ENCODE peak calls at places on chromosomes 4 and X, in nine cellular contexts. I is psoas muscle, E is cardiac muscle cell, Q is esophagus squamous epithelium, P is brain microvascular endothelial cell, W is GM10248, L is endothelial cell, H is IMR-90, B is nephron progenitor cell. J is an unnamed sample.

GRCh38 chr4:88138561-88138960 is 19.9 kb downstream of the ABCG2 start:
- DNase-seq in L (no peak), E (no peak), I (no peak), W (no peak), P (peak), B (no peak), H (peak), Q (no peak), J (no peak)

GRCh38 chr4:29423836-29424721 is 1296.1 kb upstream of the PCDH7 start:
- DNase-seq in B (no peak), W (no peak), I (no peak), L (no peak), E (peak), P (peak), Q (no peak), H (peak), J (no peak)

GRCh38 chrX:40153335-40154221 is 55.8 kb upstream of the BCOR start:
- DNase-seq in W (peak), L (peak), B (peak), P (no peak), I (peak), Q (peak), E (peak), H (no peak), J (peak)

GRCh38 chrX:38379088-38379487 is 26.7 kb downstream of the OTC start:
- DNase-seq in I (no peak), E (no peak), L (no peak), B (no peak), P (no peak), H (no peak), Q (no peak), W (no peak), J (no peak)

GRCh38 chr4:184216436-184217004 is 1.2 kb downstream of the ENPP6 start:
- DNase-seq in E (no peak), Q (no peak), L (no peak), P (no peak), I (no peak), H (no peak), B (no peak), W (no peak), J (no peak)

GRCh38 chr4:139501117-139501516 is 47.2 kb downstream of the RAB33B start:
- DNase-seq in L (no peak), P (no peak), Q (no peak), E (no peak), B (no peak), H (no peak), I (no peak), W (no peak), J (no peak)

GRCh38 chr4:150010525-150011126 is 67.6 kb upstream of the DCLK2 start:
- DNase-seq in E (peak), L (peak), H (peak), W (peak), I (no peak), Q (no peak), P (peak), B (peak), J (peak)

GRCh38 chrX:143663755-143664154 is 27.9 kb upstream of the SLITRK4 start:
- DNase-seq in Q (no peak), I (no peak), L (no peak), W (no peak), H (no peak), P (no peak), E (no peak), B (no peak), J (no peak)

GRCh38 chrX:133601116-133601515 is 185.8 kb upstream of the GPC4 start:
- DNase-seq in H (no peak), L (no peak), B (no peak), P (no peak), I (no peak), Q (no peak), W (no peak), E (no peak), J (no peak)

GRCh38 chrX:150310881-150311280 is 52.2 kb upstream of the MAMLD1 start:
- DNase-seq in P (no peak), Q (no peak), B (no peak), I (no peak), W (no peak), H (no peak), E (no peak), L (no peak), J (no peak)

GRCh38 chrX:15567886-15568616 is 32.7 kb downstream of the ACE2 start:
- DNase-seq in W (no peak), H (no peak), B (no peak), E (no peak), Q (no peak), L (no peak), P (no peak), I (no peak), J (no peak)

GRCh38 chr4:151931563-151931962 is 170.8 kb upstream of the GATB start:
- DNase-seq in W (no peak), E (no peak), I (no peak), P (no peak), H (no peak), L (no peak), B (no peak), Q (no peak), J (no peak)

GRCh38 chr4:182478475-182478874 is 235.3 kb downstream of the TENM3 start:
- DNase-seq in P (peak), I (no peak), Q (no peak), B (no peak), H (peak), E (peak), L (no peak), W (peak), J (no peak)

GRCh38 chrX:107871136-107871535 is 45.5 kb downstream of the MID2 start:
- DNase-seq in H (no peak), I (no peak), P (no peak), W (no peak), E (no peak), B (no peak), Q (no peak), L (no peak), J (no peak)

DNA sequence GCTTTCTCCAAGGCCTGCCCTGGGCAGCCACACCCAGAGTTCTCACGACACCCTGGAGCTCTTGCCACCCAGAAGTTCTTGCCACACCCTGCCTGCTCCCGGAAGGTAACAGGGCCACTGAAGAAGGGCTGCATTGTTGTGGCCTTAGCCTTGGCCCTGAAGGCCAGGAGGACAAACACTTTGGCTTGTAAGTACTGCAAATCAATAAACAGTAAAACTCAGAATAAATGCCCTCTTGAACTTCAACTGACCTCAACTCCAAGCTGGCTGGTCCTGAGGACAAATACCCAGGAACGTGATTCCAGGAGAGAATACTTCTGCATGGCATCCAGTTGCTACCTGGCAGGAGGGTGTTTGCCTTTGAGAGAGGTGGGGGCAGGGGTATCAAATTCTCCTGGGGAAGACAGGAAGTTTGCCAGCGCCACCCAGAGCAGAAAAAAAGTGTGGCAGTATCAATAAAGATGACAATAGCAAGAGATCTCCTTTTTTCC is 54.1 kb downstream of the TLR10 start:
- DNase-seq in H (no peak), P (no peak), W (no peak), E (no peak), B (no peak), L (no peak), I (no peak), Q (no peak), J (no peak)
- TF ChIP-seq CTCF in H (no peak), P (peak), W (no peak), E (no peak), B (no peak), L (no peak), I (no peak), Q (peak), J (no peak)

GRCh38 chr4:169008478-169008877 is 1.6 kb downstream of the CBR4 start:
- DNase-seq in B (no peak), W (no peak), E (no peak), Q (no peak), L (no peak), P (no peak), I (no peak), H (no peak), J (no peak)

GRCh38 chr4:169012049-169012448 is 2.0 kb upstream of the CBR4 start:
- DNase-seq in I (no peak), Q (no peak), L (no peak), W (no peak), E (no peak), H (no peak), B (no peak), P (no peak), J (no peak)

GRCh38 chr4:169009281-169010124 is 552 bp downstream of the CBR4 start:
- DNase-seq in W (peak), P (peak), Q (peak), B (peak), E (peak), I (peak), L (peak), H (peak), J (peak)

GRCh38 chr4:169013396-169013795 is 3.3 kb upstream of the CBR4 start:
- DNase-seq in Q (no peak), H (no peak), P (no peak), L (no peak), B (no peak), W (no peak), E (no peak), I (no peak), J (no peak)

DNA sequence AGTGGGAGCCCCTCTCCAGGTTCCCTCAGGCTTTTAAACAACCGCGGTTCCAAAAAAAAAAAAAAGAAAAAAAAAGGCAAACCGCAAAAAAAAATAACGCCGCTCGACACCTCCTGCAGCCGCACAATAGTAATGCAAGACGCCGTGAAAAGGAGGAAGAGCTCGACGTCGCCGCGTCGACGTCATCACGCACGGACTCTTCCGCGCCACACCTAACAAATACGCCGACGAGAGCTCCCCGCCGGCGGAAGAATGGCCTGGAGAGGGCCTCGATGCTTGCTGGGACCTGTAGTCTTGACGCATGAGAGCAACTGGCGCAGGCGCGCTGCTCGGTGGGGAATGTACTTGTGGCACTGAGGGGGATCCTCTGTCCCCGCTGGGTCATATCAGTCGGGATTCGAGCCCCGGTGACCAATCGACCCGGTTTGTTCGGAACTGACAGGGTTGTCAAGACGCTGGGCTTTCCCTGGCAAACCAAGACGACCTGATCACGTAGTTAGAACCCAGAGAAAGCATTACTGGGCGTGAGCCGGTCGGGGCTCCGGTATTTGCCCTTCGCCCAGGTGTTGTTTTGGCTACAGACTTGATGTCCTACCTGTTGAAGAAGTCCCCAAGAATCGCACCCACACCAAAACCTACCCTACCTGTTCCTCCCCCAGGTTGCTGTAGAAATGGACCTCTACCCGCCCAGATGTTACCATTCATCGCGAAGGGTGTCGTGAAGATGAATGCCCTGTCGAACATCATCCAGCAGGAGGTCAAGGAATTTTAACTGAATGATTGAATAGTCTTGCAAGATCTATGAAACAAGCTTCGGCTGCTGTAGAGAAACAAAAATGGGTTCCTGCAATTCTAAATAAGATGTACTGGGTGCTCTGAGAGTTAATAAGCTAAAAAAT is at the start of gene CBR4:
- DNase-seq in I (peak), B (peak), W (peak), E (peak), H (peak), L (peak), P (peak), Q (peak), J (peak)
- TF ChIP-seq CTCF in I (peak), B (peak), W (peak), E (peak), H (peak), L (peak), P (peak), Q (peak), J (peak)

GRCh38 chr4:7338876-7339623 is 95.7 kb downstream of the PSAPL1 start:
- DNase-seq in P (no peak), L (no peak), W (no peak), E (no peak), B (no peak), H (no peak), Q (no peak), I (no peak), J (no peak)
- TF ChIP-seq CTCF in P (no peak), L (no peak), W (no peak), E (no peak), B (no peak), H (no peak), Q (no peak), I (no peak), J (no peak)

GRCh38 chr4:25233737-25234389 is at the start of gene PI4K2B:
- DNase-seq in I (peak), W (peak), P (peak), Q (peak), B (peak), L (peak), E (peak), H (peak), J (peak)
- TF ChIP-seq CTCF in I (no peak), W (no peak), P (no peak), Q (no peak), B (no peak), L (no peak), E (no peak), H (no peak), J (peak)

GRCh38 chrX:13774696-13775095 is 40.1 kb downstream of the OFD1 start:
- DNase-seq in W (no peak), E (no peak), I (no peak), H (peak), P (no peak), L (no peak), Q (no peak), B (no peak), J (no peak)

GRCh38 chrX:13780868-13781427 is 35.9 kb downstream of the GPM6B start:
- DNase-seq in E (no peak), I (no peak), Q (no peak), B (no peak), W (no peak), P (no peak), L (no peak), H (no peak), J (no peak)

GRCh38 chrX:13775837-13776236 is 41.1 kb downstream of the GPM6B start:
- DNase-seq in W (no peak), E (no peak), B (no peak), Q (no peak), P (no peak), I (no peak), H (no peak), L (no peak), J (no peak)

GRCh38 chrX:13776387-13776786 is 40.5 kb downstream of the GPM6B start:
- DNase-seq in H (peak), B (no peak), L (no peak), I (no peak), W (no peak), E (no peak), P (no peak), Q (no peak), J (no peak)

GRCh38 chrX:13778916-13779315 is 38.0 kb downstream of the GPM6B start:
- DNase-seq in P (peak), Q (no peak), E (no peak), L (peak), I (no peak), B (no peak), W (no peak), H (peak), J (no peak)
- TF ChIP-seq CTCF in P (peak), Q (no peak), E (no peak), L (no peak), I (no peak), B (no peak), W (no peak), H (peak), J (no peak)

GRCh38 chrX:153830632-153831434 is 489 bp upstream of the PDZD4 start:
- DNase-seq in P (no peak), H (no peak), L (no peak), B (peak), E (peak), W (peak), I (no peak), Q (no peak), J (no peak)
- TF ChIP-seq CTCF in P (no peak), H (no peak), L (no peak), B (no peak), E (no peak), W (no peak), I (no peak), Q (no peak), J (no peak)

DNA sequence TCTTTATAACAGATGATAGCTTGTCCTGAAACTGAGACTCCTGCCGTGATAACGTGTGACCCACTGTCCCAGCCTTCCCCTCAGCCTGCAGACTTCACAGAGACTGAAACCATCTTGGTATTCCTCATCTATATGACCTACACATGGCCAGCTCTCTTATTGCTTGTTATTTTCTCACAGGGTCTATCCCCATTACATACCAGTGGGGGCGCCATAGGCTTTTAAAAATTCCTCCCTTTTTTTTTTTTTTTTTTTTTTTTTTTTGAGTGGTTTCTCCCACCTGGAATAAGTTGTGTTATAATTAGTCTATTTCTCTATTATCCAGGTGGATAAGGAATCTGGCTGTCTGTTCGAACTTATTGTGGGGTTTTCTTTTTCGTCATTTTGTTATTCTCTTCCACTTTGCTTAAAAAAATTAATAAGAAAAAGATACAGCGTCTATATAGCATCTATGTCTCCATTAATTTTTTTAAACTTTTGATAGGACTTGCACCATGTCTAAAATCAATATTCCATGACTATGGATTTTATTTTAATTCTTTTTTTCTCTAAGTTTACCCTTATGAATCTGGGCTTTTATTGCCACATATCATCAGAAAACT is 47.2 kb downstream of the GYG2 start:
- DNase-seq in B (no peak), Q (no peak), P (no peak), L (no peak), E (no peak), I (no peak), W (no peak), H (no peak), J (no peak)
- TF ChIP-seq CTCF in B (peak), Q (no peak), P (peak), L (peak), E (peak), I (no peak), W (no peak), H (peak), J (peak)

GRCh38 chr4:163107754-163108153 is 58.9 kb downstream of the NAF1 start:
- DNase-seq in H (peak), L (no peak), P (peak), Q (no peak), W (no peak), E (no peak), B (no peak), I (no peak), J (no peak)
- TF ChIP-seq CTCF in H (peak), L (peak), P (peak), Q (no peak), W (peak), E (peak), B (no peak), I (peak), J (no peak)

J was measured in neural crest cell.